ENCODE peak calls at places on chromosomes 13 and 19, in seven cellular contexts. E is heart left ventricle; M is left ventricle myocardium inferior; Q is CD8-positive, alpha-beta memory T cell; U is CD4-positive, alpha-beta memory T cell; K is fibroblast of the aortic adventitia; O is H1. P is an unnamed sample.

GRCh38 chr19:19113040-19113541 is 25.2 kb downstream of the TMEM161A start:
- DNase-seq in E (no peak), M (no peak), Q (no peak), U (no peak), K (peak; percentile 30), O (no peak), P (no peak)

GRCh38 chr13:47337781-47338507 is 441.1 kb upstream of the HTR2A start:
- DNase-seq in E (no peak), M (no peak), Q (no peak), U (no peak), K (peak; percentile 79), O (no peak), P (no peak)

GRCh38 chr13:39254606-39255005 is 216.3 kb downstream of the NHLRC3 start:
- DNase-seq in E (no peak), M (no peak), Q (no peak), U (no peak), K (no peak), O (no peak), P (no peak)

GRCh38 chr19:40229484-40229883 is 3.0 kb upstream of the CCNP start:
- DNase-seq in E (no peak), M (no peak), Q (no peak), U (no peak), K (peak; percentile 37), O (no peak), P (no peak)

GRCh38 chr13:106078191-106078590 is 457.3 kb downstream of the EFNB2 start:
- DNase-seq in E (no peak), M (no peak), Q (no peak), U (no peak), K (peak; percentile 11), O (no peak), P (no peak)

GRCh38 chr13:112791662-112792440 is 102.0 kb downstream of the ATP11A start:
- DNase-seq in E (no peak), M (no peak), Q (no peak), U (no peak), K (no peak), O (no peak), P (no peak)

GRCh38 chr19:23263870-23264590 is 13.8 kb upstream of the ZNF724 start:
- DNase-seq in E (no peak), M (no peak), Q (no peak), U (no peak), K (no peak), O (no peak), P (no peak)

GRCh38 chr13:111629933-111630332 is 309.5 kb downstream of the TEX29 start:
- DNase-seq in E (no peak), M (no peak), Q (no peak), U (no peak), K (no peak), O (no peak), P (no peak)

GRCh38 chr13:28983661-28984060 is 163.5 kb downstream of the MTUS2 start:
- DNase-seq in E (no peak), M (no peak), Q (no peak), U (no peak), K (no peak), O (no peak), P (no peak)

GRCh38 chr19:51501594-51502263 is at the start of gene SIGLEC12:
- DNase-seq in E (peak; percentile 49), M (peak; percentile 33), Q (no peak), U (no peak), K (no peak), O (no peak), P (no peak)

GRCh38 chr19:9057505-9058258 is 29.2 kb upstream of the OR1M1 start:
- DNase-seq in E (no peak), M (no peak), Q (no peak), U (no peak), K (no peak), O (no peak), P (no peak)

GRCh38 chr19:48400018-48400742 is 6.7 kb downstream of the GRIN2D start:
- DNase-seq in E (peak; percentile 71), M (peak; percentile 53), Q (peak; percentile 42), U (peak; percentile 27), K (peak; percentile 86), O (peak; percentile 77), P (no peak)

GRCh38 chr13:70125693-70126092 is 17.4 kb upstream of the KLHL1 start:
- DNase-seq in E (no peak), M (no peak), Q (no peak), U (no peak), K (no peak), O (no peak), P (no peak)

GRCh38 chr19:56301152-56301551 is 13.5 kb downstream of the ZSCAN5A start:
- DNase-seq in E (no peak), M (no peak), Q (no peak), U (no peak), K (no peak), O (no peak), P (no peak)

GRCh38 chr19:17872251-17873001 is 681 bp downstream of the SLC5A5 start:
- DNase-seq in E (no peak), M (no peak), Q (no peak), U (no peak), K (no peak), O (no peak), P (no peak)

GRCh38 chr13:50950808-50951207 is 41.2 kb downstream of the RNASEH2B start:
- DNase-seq in E (no peak), M (no peak), Q (no peak), U (no peak), K (peak; percentile 75), O (no peak), P (no peak)

GRCh38 chr19:6532244-6532999 is 1.6 kb downstream of the TNFSF9 start:
- DNase-seq in E (no peak), M (no peak), Q (peak; percentile 18), U (peak; percentile 11), K (no peak), O (no peak), P (no peak)

GRCh38 chr19:6533000-6533328 is 2.1 kb downstream of the TNFSF9 start:
- DNase-seq in E (no peak), M (no peak), Q (no peak), U (no peak), K (no peak), O (no peak), P (no peak)

GRCh38 chr19:6531163-6531955 is 533 bp downstream of the TNFSF9 start:
- DNase-seq in E (no peak), M (no peak), Q (no peak), U (no peak), K (no peak), O (no peak), P (no peak)

GRCh38 chr19:6530385-6531162 is at the start of gene TNFSF9:
- DNase-seq in E (peak; percentile 88), M (peak; percentile 90), Q (peak; percentile 86), U (peak; percentile 71), K (peak; percentile 90), O (no peak), P (peak; percentile 64)

DNA sequence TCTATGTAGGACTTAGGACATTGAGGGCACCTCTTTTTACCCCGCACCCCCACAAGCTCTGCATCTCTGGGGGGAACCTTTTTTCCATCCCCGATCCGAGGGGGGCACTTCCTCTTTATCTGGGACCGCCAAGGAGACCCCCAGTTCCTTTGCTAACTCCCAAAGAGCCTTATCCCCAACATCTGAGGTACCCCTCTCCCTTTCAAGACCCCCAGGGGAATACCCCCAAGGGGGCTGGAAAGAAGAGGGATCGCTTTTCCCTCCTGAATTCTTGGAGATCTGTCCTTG is 1.1 kb downstream of the TNFSF9 start:
- DNase-seq in E (no peak), M (no peak), Q (no peak), U (no peak), K (no peak), O (no peak), P (no peak)
- H3K4me3 ChIP-seq in E (no peak overlapping the region), M (peak overlapping the region; percentile 70), Q (peak overlapping the region; percentile 52), U (peak overlapping the region; percentile 29), K (peak overlapping the region; percentile 96), O (peak overlapping the region; percentile 68), P (peak overlapping the region; percentile 36)

GRCh38 chr19:14473915-14474578 is 1.1 kb downstream of the PTGER1 start:
- DNase-seq in E (no peak), M (no peak), Q (no peak), U (no peak), K (no peak), O (no peak), P (no peak)

GRCh38 chr19:14475251-14476073 is at the start of gene PTGER1:
- DNase-seq in E (no peak), M (no peak), Q (no peak), U (no peak), K (peak; percentile 25), O (no peak), P (no peak)

GRCh38 chr19:14473073-14473790 is 1.9 kb downstream of the PTGER1 start:
- DNase-seq in E (no peak), M (no peak), Q (no peak), U (no peak), K (no peak), O (no peak), P (no peak)

GRCh38 chr19:14476307-14476662 is 1.1 kb upstream of the PTGER1 start:
- DNase-seq in E (no peak), M (no peak), Q (no peak), U (no peak), K (no peak), O (no peak), P (no peak)

DNA sequence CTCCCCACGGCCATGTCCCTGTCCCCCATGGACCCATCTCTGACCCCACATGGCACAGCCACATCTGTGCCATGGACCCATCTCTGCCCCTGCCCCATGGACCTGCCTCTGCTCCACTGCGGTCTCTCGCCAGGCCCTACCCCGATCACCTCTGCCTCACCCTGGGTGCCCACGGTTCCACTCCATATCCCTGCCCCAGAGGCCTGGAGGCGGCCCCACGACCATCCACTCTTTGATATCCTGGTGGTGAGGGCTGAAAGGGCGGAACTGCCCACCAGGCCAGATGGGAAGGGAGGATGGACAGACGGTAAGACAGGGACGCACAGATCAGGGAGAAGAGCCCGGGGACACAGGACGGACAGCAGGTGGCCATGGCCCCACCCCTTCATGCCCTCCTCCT is 327 bp downstream of the PTGER1 start:
- DNase-seq in E (no peak), M (no peak), Q (no peak), U (no peak), K (no peak), O (no peak), P (no peak)
- H3K4me3 ChIP-seq in E (no peak overlapping the region), M (peak overlapping the region; percentile 17), Q (no peak overlapping the region), U (no peak overlapping the region), K (peak overlapping the region; percentile 6), O (no peak overlapping the region), P (no peak overlapping the region)

GRCh38 chr13:98226520-98226919 is 49.5 kb upstream of the RNF113B start:
- DNase-seq in E (no peak), M (no peak), Q (no peak), U (no peak), K (no peak), O (no peak), P (no peak)
- H3K4me3 ChIP-seq in E (no peak overlapping the region), M (no peak overlapping the region), Q (no peak overlapping the region), U (no peak overlapping the region), K (no peak overlapping the region), O (no peak overlapping the region), P (no peak overlapping the region)

DNA sequence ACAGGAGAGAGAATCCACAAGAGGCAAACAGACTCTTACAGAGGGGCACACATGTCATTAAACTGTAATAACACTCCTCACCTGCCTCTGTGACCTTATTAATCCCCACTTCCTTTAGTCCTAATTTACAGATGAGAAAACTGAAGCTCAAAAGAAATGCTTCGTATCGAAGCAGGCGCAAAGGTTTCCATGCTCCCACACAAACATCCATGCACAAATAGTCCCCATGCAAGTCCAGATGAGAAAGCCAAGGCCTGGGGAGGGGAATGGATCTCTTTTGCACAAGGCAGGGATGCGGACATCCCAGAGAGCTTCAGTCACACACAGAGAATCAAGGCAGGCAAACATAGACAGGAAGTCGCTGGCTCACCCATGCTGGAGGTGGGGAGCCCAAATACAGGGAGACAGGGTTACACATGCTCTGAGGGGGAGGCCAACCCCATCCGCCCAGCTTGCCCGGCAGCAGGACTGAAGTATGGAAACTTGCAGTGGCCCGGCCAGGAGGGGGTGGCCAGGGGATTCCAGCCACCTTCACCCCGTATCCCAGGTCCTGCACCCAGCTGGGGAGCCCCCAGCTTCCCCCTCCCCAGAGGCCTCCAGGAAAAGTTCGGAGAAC is 468 bp downstream of the S1PR5 start:
- DNase-seq in E (no peak), M (no peak), Q (no peak), U (no peak), K (no peak), O (no peak), P (no peak)
- H3K4me3 ChIP-seq in E (no peak overlapping the region), M (peak overlapping the region; percentile 62), Q (peak overlapping the region; percentile 67), U (peak overlapping the region; percentile 19), K (peak overlapping the region; percentile 22), O (peak overlapping the region; percentile 79), P (peak overlapping the region; percentile 43)

P was measured in naive thymus-derived CD4-positive, alpha-beta T cell.